ENCODE peak calls at places on chromosome 12, in six cellular contexts. U is IMR-90; B is astrocyte; G is esophagus squamous epithelium; V is CD8-positive, alpha-beta T cell; L is OCI-LY7. T is an unnamed sample.

GRCh38 chr12:67697443-67697842 is 48.9 kb downstream of the DYRK2 start:
- DNase-seq in U (no peak), B (peak; percentile 69), G (no peak), V (no peak), L (no peak), T (no peak)

GRCh38 chr12:27460471-27460978 is 14.0 kb downstream of the SMCO2 start:
- DNase-seq in U (peak; percentile 38), B (peak; percentile 49), G (no peak), V (no peak), L (no peak), T (no peak)

GRCh38 chr12:21526053-21526452 is at the start of gene SPX:
- DNase-seq in U (peak; percentile 26), B (no peak), G (no peak), V (no peak), L (peak; percentile 4), T (peak; percentile 46)

GRCh38 chr12:69396963-69397362 is 37.4 kb downstream of the YEATS4 start:
- DNase-seq in U (no peak), B (no peak), G (no peak), V (no peak), L (no peak), T (no peak)

GRCh38 chr12:75568387-75568786 is 57.0 kb upstream of the KRR1 start:
- DNase-seq in U (peak; percentile 26), B (peak; percentile 56), G (no peak), V (no peak), L (no peak), T (peak; percentile 31)

GRCh38 chr12:75437564-75437963 is 43.0 kb upstream of the GLIPR1 start:
- DNase-seq in U (peak; percentile 34), B (peak; percentile 25), G (no peak), V (no peak), L (peak; percentile 29), T (no peak)

GRCh38 chr12:123032736-123033391 is 52.4 kb downstream of the ARL6IP4 start:
- DNase-seq in U (no peak), B (no peak), G (no peak), V (no peak), L (no peak), T (no peak)

GRCh38 chr12:57810450-57810849 is 8.1 kb downstream of the AVIL start:
- DNase-seq in U (peak; percentile 73), B (peak; percentile 58), G (no peak), V (no peak), L (no peak), T (peak; percentile 70)

GRCh38 chr12:49094966-49095365 is 365 bp upstream of the DHH start:
- DNase-seq in U (no peak), B (no peak), G (no peak), V (no peak), L (no peak), T (no peak)
- H3K4me3 ChIP-seq in U (no peak overlapping the region), B (no peak overlapping the region), G (peak overlapping the region; percentile 59), V (no peak overlapping the region), L (no peak overlapping the region), T (no peak overlapping the region)

GRCh38 chr12:103705927-103706326 is 118.9 kb downstream of the STAB2 start:
- DNase-seq in U (no peak), B (no peak), G (no peak), V (no peak), L (no peak), T (no peak)
- TF ChIP-seq CTCF in U (no peak), B (peak; percentile 10), G (no peak), V (no peak), L (no peak), T (no peak)

GRCh38 chr12:113456199-113456598 is 15.5 kb downstream of the LHX5 start:
- DNase-seq in U (no peak), B (no peak), G (no peak), V (no peak), L (no peak), T (no peak)
- H3K4me3 ChIP-seq in U (no peak overlapping the region), B (no peak overlapping the region), G (no peak overlapping the region), V (no peak overlapping the region), L (peak overlapping the region; percentile 41), T (no peak overlapping the region)

GRCh38 chr12:132953771-132954170 is 2.3 kb downstream of the ZNF605 start:
- DNase-seq in U (no peak), B (no peak), G (no peak), V (no peak), L (no peak), T (no peak)

GRCh38 chr12:132954471-132955048 is 1.5 kb downstream of the ZNF605 start:
- DNase-seq in U (no peak), B (no peak), G (no peak), V (no peak), L (no peak), T (no peak)

GRCh38 chr12:132953163-132953425 is 3.0 kb downstream of the ZNF605 start:
- DNase-seq in U (no peak), B (no peak), G (no peak), V (no peak), L (no peak), T (no peak)

GRCh38 chr12:132955933-132956725 is at the start of gene ZNF605:
- DNase-seq in U (peak; percentile 89), B (peak; percentile 83), G (peak; percentile 51), V (peak; percentile 73), L (peak; percentile 89), T (peak; percentile 94)

GRCh38 chr12:132955094-132955932 is 793 bp downstream of the ZNF605 start:
- DNase-seq in U (peak; percentile 67), B (peak; percentile 63), G (no peak), V (no peak), L (peak; percentile 5), T (peak; percentile 57)
- TF ChIP-seq CTCF in U (no peak), B (no peak), G (no peak), V (no peak), L (no peak), T (no peak)

GRCh38 chr12:96719671-96720362 is 187.2 kb upstream of the NEDD1 start:
- DNase-seq in U (peak; percentile 40), B (peak; percentile 17), G (no peak), V (no peak), L (peak; percentile 49), T (peak; percentile 19)
- H3K4me3 ChIP-seq in U (peak overlapping the region; percentile 58), B (peak overlapping the region; percentile 52), G (peak overlapping the region; percentile 64), V (peak overlapping the region; percentile 57), L (peak overlapping the region; percentile 54), T (peak overlapping the region; percentile 47)

GRCh38 chr12:121060149-121061001 is 21.3 kb upstream of the OASL start:
- DNase-seq in U (peak; percentile 33), B (no peak), G (no peak), V (peak; percentile 33), L (peak; percentile 84), T (peak; percentile 16)

GRCh38 chr12:121064116-121064515 is 25.1 kb upstream of the OASL start:
- DNase-seq in U (no peak), B (no peak), G (no peak), V (no peak), L (no peak), T (no peak)

GRCh38 chr12:121062391-121063045 is 23.5 kb upstream of the OASL start:
- DNase-seq in U (no peak), B (no peak), G (no peak), V (no peak), L (no peak), T (no peak)

GRCh38 chr12:121059031-121059898 is 20.2 kb upstream of the OASL start:
- DNase-seq in U (no peak), B (no peak), G (no peak), V (no peak), L (no peak), T (no peak)

GRCh38 chr12:121061831-121062230 is 22.8 kb upstream of the OASL start:
- DNase-seq in U (peak; percentile 13), B (no peak), G (no peak), V (no peak), L (no peak), T (no peak)
- TF ChIP-seq CTCF in U (peak; percentile 43), B (peak; percentile 31), G (no peak), V (no peak), L (peak; percentile 42), T (peak; percentile 6)

DNA sequence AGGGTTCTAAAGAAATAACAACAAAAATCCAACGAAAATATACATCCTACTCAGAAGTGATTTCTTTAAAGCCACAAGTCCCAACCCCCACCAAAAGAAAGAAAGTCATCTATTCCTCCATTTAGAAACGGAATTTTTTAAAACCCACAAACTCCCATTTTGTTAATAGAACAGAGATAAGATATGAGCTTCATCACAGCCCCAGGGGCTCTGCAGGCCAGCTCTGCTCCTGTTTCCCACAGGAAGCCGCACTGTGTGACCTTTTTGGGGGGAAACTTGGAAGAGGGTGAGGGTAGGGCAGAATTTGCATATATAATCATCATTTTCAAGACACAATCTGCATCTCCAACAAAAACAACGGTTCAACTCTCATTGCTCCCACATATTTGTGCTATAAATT is 2.8 kb downstream of the FBXL14 start:
- DNase-seq in U (peak; percentile 59), B (no peak), G (no peak), V (no peak), L (no peak), T (no peak)
- H3K4me3 ChIP-seq in U (peak overlapping the region; percentile 8), B (peak overlapping the region; percentile 56), G (peak overlapping the region; percentile 94), V (peak overlapping the region; percentile 42), L (peak overlapping the region; percentile 86), T (peak overlapping the region; percentile 75)

DNA sequence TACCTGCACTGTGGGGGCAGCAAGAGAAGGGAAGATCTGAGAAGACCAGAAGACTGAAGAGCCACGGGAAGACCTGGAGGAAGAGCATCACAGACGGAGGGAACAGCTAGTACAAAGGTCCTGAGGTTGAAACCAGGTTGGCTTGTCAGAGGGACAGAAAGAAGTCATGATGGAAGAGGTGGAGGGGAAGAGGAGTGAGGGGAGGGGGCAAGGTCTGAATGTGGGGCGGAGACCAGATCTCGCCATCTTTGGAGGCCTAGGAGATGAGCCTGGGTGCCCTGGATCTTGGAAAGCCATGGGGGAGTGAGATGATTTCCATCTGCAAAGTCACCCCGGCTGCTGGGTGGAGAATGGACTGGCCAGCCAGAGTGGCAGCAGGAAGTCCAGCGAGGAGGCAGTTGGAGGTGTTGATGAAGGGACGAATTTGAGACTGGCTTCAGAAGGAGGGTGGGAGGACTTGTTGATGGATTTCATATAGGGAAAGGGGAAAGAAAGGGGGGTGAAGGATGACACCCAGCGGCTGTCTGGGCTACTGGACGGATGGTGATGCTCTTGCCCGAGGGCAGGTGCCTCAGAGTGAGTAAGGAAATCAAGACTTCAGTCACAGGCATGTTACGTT is 14.6 kb upstream of the UBC start:
- DNase-seq in U (no peak), B (no peak), G (no peak), V (no peak), L (no peak), T (no peak)
- TF ChIP-seq CTCF in U (no peak), B (no peak), G (no peak), V (no peak), L (no peak), T (no peak)